ENCODE peak calls at places on chromosomes 4 and X, in four cellular contexts. G, K, D and J are unnamed samples.

GRCh38 chrX:2875136-2875481 is 46.4 kb downstream of the GYG2 start:
- DNase-seq in K (no peak), G (no peak), D (no peak), J (no peak)

GRCh38 chr4:57102050-57102564 is 8.1 kb downstream of the IGFBP7 start:
- DNase-seq in K (no peak), G (no peak), D (peak), J (no peak)

GRCh38 chrX:16743604-16744325 is 24.4 kb downstream of the SYAP1 start:
- DNase-seq in K (no peak), G (no peak), D (no peak), J (no peak)

GRCh38 chr4:138645289-138645688 is 370.3 kb upstream of the NOCT start:
- DNase-seq in K (no peak), G (no peak), D (no peak), J (no peak)

GRCh38 chrX:24350217-24350616 is 10.2 kb upstream of the SUPT20HL1 start:
- DNase-seq in G (no peak), K (no peak), D (no peak), J (no peak)

GRCh38 chrX:103818844-103819243 is 13.2 kb downstream of the RAB9B start:
- DNase-seq in D (no peak), K (no peak), G (no peak), J (no peak)

GRCh38 chr4:139142980-139143379 is 34.0 kb downstream of the ELF2 start:
- DNase-seq in G (no peak), D (no peak), K (no peak), J (no peak)

GRCh38 chr4:36411338-36411737 is 129.9 kb downstream of the DTHD1 start:
- DNase-seq in K (no peak), D (no peak), G (no peak), J (no peak)

GRCh38 chr4:156558365-156559025 is 413.1 kb downstream of the PDGFC start:
- DNase-seq in K (no peak), G (no peak), D (no peak), J (no peak)

GRCh38 chr4:77104405-77105292 is 28.9 kb upstream of the CCNI start:
- DNase-seq in D (no peak), G (peak), K (no peak), J (no peak)

GRCh38 chr4:1290165-1290977 is 680 bp downstream of the MAEA start:
- DNase-seq in G (peak), K (no peak), D (no peak), J (no peak)

GRCh38 chr4:54041100-54041499 is 23.3 kb downstream of the CHIC2 start:
- DNase-seq in G (no peak), D (no peak), K (no peak), J (no peak)

GRCh38 chrX:105150557-105150956 is 69.9 kb downstream of the TEX13A start:
- DNase-seq in K (no peak), D (no peak), G (no peak), J (no peak)

GRCh38 chr4:4555916-4556315 is 14.1 kb upstream of the STX18 start:
- DNase-seq in K (no peak), G (no peak), D (peak), J (no peak)

GRCh38 chrX:130120321-130120731 is 10.0 kb upstream of the ELF4 start:
- DNase-seq in K (no peak), G (peak), D (no peak), J (no peak)

GRCh38 chrX:154020500-154021115 is 906 bp upstream of the IRAK1 start:
- DNase-seq in K (no peak), D (no peak), G (peak), J (no peak)

GRCh38 chrX:100768679-100769338 is 36.9 kb upstream of the SYTL4 start:
- DNase-seq in D (peak), K (peak), G (peak), J (peak)

GRCh38 chr4:42671431-42672194 is 14.7 kb upstream of the ATP8A1 start:
- DNase-seq in K (no peak), G (no peak), D (no peak), J (no peak)

GRCh38 chrX:122943918-122944317 is 240.2 kb upstream of the GRIA3 start:
- DNase-seq in D (no peak), G (no peak), K (no peak), J (no peak)

GRCh38 chr4:98828801-98829200 is 100.1 kb downstream of the EIF4E start:
- DNase-seq in G (no peak), D (peak), K (peak), J (no peak)

GRCh38 chr4:61511716-61512488 is 311.8 kb downstream of the ADGRL3 start:
- DNase-seq in K (no peak), G (no peak), D (no peak), J (no peak)

GRCh38 chr4:152735918-152736305 is 43.6 kb downstream of the TIGD4 start:
- DNase-seq in G (no peak), K (no peak), D (no peak), J (no peak)

GRCh38 chr4:86556791-86557415 is 37.2 kb upstream of the PTPN13 start:
- DNase-seq in K (no peak), G (no peak), D (no peak), J (no peak)

GRCh38 chr4:133524369-133524768 is 375.3 kb downstream of the PCDH10 start:
- DNase-seq in K (no peak), D (no peak), G (no peak), J (no peak)

GRCh38 chr4:174283507-174284180 is at the start of the genes CEP44 and FBXO8:
- DNase-seq in D (peak), G (peak), K (peak), J (peak)

GRCh38 chr4:174282836-174283506 is 496 bp downstream of the FBXO8 start:
- DNase-seq in D (peak), K (peak), G (peak), J (peak)

GRCh38 chr4:174281182-174281737 is 2.2 kb downstream of the FBXO8 start:
- DNase-seq in K (no peak), D (no peak), G (peak), J (no peak)

GRCh38 chr4:174286870-174287269 is 3.2 kb downstream of the CEP44 start:
- DNase-seq in D (no peak), G (peak), K (no peak), J (no peak)

GRCh38 chr4:174284181-174284886 is 623 bp downstream of the CEP44 start:
- DNase-seq in G (peak), K (peak), D (peak), J (peak)
- TF ChIP-seq TCF7L2 in G (no peak), K (no peak), D (no peak), J (no peak)

GRCh38 chrX:47278684-47279083 is 45.9 kb downstream of the USP11 start:
- DNase-seq in D (peak), G (no peak), K (no peak), J (no peak)

GRCh38 chrX:47285762-47286320 is 53.0 kb downstream of the USP11 start:
- DNase-seq in K (no peak), D (no peak), G (no peak), J (no peak)

DNA sequence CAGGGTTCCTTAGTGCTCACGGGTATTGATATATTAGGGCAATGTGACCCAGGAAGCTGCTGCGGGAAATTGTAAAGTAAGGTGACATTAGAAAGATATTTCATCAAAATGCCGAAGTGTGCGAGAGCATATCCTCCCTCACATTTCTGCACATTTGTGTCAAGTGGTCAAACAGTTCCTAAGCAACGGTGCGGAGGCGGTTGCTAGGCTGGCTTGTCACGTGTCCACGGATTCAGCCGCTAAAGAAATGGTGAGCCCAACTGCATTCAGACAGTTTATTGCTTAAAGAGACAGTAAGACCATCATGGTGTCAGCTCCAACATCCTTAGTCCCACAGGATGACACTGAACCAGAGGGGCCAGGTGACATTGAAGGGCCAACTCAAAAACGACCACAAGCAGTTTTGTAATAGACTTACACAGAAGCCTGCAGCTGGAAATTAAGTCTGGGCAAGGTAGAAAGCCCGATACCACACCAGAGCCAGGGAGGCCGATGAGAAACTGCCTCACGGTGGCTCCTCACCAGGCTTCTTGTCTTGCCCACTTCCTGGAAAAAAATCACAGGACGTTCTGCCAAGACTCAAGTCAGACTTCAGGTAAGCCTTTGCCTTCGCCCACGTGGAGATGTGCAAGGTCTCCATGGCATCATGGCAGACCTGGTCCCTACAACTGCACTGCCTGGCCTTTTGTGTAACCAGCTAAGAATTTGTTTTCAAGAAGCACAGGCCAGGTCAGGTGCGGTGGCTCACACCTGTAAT is 50.4 kb downstream of the USP11 start:
- DNase-seq in K (no peak), D (peak), G (peak), J (no peak)
- TF ChIP-seq TCF7L2 in K (peak), D (no peak), G (no peak), J (no peak)

GRCh38 chr4:92968996-92969395 is 665.2 kb downstream of the GRID2 start:
- DNase-seq in G (no peak), D (no peak), K (no peak), J (no peak)

GRCh38 chr4:92968556-92968955 is 664.8 kb downstream of the GRID2 start:
- DNase-seq in G (no peak), K (no peak), D (no peak), J (no peak)

DNA sequence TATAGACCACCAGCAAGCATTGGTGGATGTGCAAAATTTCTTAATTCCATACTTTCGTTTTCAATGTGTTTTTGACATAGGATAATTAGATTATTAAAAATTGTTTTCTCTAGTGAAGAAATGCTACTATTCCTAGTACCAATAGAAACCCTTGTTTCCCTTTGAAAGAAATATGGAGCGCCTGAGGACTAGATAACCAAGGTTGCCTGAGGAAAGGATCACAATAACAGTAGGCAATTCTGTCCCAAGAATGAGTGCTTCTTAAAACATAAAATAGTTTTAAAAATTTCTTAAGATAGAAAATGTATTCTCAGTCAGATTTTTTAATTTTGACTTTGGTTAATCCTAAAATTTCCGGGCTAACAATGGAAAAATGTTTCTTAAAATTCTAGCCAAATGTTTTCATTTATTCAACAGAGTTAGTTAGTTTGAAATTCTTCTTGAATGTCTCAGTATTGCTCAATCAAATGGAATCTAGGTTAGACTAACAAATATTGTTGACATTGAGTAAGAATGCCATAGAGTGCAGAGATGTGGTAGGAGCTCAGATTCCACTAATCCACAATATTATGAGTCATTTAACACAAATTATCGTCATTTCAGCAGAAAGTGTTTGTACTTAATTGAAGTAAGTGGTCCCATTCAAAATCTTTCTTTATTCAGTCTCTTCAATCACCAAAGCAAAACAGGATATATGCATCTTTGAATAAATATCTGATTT is 666.0 kb downstream of the GRID2 start:
- DNase-seq in G (no peak), K (peak), D (peak), J (peak)
- TF ChIP-seq TCF7L2 in G (no peak), K (no peak), D (no peak), J (no peak)

GRCh38 chr4:155322782-155323181 is 54.0 kb downstream of the MAP9 start:
- DNase-seq in D (no peak), G (no peak), K (no peak), J (no peak)
- TF ChIP-seq TCF7L2 in D (no peak), G (no peak), K (no peak), J (no peak)

GRCh38 chr4:101835121-101835904 is 44.8 kb downstream of the BANK1 start:
- DNase-seq in D (peak), G (no peak), K (no peak), J (no peak)
- TF ChIP-seq TCF7L2 in D (no peak), G (no peak), K (no peak), J (no peak)

GRCh38 chr4:188660796-188661195 is 521.6 kb downstream of the TRIML1 start:
- DNase-seq in G (no peak), D (no peak), K (no peak), J (no peak)

GRCh38 chr4:188663369-188663768 is 524.1 kb downstream of the TRIML1 start:
- DNase-seq in G (no peak), D (no peak), K (no peak), J (no peak)

GRCh38 chr4:188661502-188661901 is 522.3 kb downstream of the TRIML1 start:
- DNase-seq in K (no peak), G (no peak), D (no peak), J (no peak)

DNA sequence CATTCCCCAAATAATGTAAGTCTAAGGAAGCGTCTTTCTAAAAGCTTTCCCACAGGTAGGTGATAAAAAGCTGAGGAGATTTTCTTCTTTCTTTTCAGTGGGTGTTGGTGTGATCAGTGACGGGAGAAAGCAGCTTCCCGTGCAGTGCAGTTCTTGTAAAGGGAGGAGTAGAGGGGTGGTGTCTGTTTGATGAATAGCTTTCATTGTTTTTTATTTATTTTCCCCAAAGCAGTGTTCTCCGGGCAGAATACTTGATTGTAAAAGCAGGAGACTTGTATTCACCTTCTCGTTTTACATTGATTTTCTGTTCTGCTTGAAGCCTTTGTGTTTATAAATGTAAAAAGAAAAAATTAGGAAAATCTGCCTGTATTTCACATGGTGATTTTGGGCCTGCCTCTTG is 526.2 kb downstream of the TRIML1 start:
- DNase-seq in K (no peak), G (no peak), D (no peak), J (no peak)
- TF ChIP-seq TCF7L2 in K (no peak), G (no peak), D (no peak), J (no peak)

GRCh38 chr4:7807351-7807921 is 132.2 kb downstream of the AFAP1 start:
- DNase-seq in G (no peak), K (no peak), D (no peak), J (no peak)
- TF ChIP-seq TCF7L2 in G (no peak), K (no peak), D (no peak), J (no peak)

GRCh38 chr4:33996075-33996718 is 2248.1 kb downstream of the ARAP2 start:
- DNase-seq in G (no peak), K (no peak), D (no peak), J (no peak)
- TF ChIP-seq TCF7L2 in G (no peak), K (no peak), D (no peak), J (no peak)